ENCODE peak calls at places on chromosome 18, in eight cellular contexts. One of them, this sample, is unnamed.

GRCh38 chr18:9913151-9913525 is 678 bp upstream of the VAPA start:
- DNase-seq in activated CD4-positive, alpha-beta T cell treated with anti-CD3 and anti-CD28 coated beads for 48 hours: no peak
- DNase-seq in type B pancreatic cell: no peak
- DNase-seq in AG08395: no peak
- DNase-seq in cardiac septum: no peak
- DNase-seq in RWPE1: no peak
- DNase-seq in stomach: no peak
- DNase-seq in T-helper 2 cell: no peak
- DNase-seq in this sample: no peak

GRCh38 chr18:26765498-26765897 is 100.0 kb downstream of the AQP4 start:
- DNase-seq in activated CD4-positive, alpha-beta T cell treated with anti-CD3 and anti-CD28 coated beads for 48 hours: no peak
- DNase-seq in type B pancreatic cell: no peak
- DNase-seq in AG08395: no peak
- DNase-seq in cardiac septum: no peak
- DNase-seq in RWPE1: no peak
- DNase-seq in stomach: no peak
- DNase-seq in T-helper 2 cell: no peak
- DNase-seq in this sample: no peak

GRCh38 chr18:13418013-13418710 is 199.6 kb downstream of the LDLRAD4 start:
- DNase-seq in activated CD4-positive, alpha-beta T cell treated with anti-CD3 and anti-CD28 coated beads for 48 hours: no peak
- DNase-seq in type B pancreatic cell: no peak
- DNase-seq in AG08395: no peak
- DNase-seq in cardiac septum: no peak
- DNase-seq in RWPE1: no peak
- DNase-seq in stomach: no peak
- DNase-seq in T-helper 2 cell: no peak
- DNase-seq in this sample: peak; percentile 20

GRCh38 chr18:53698907-53699306 is 525.6 kb downstream of the MBD2 start:
- DNase-seq in activated CD4-positive, alpha-beta T cell treated with anti-CD3 and anti-CD28 coated beads for 48 hours: peak; percentile 2
- DNase-seq in type B pancreatic cell: no peak
- DNase-seq in AG08395: peak; percentile 55
- DNase-seq in cardiac septum: no peak
- DNase-seq in RWPE1: peak; percentile 14
- DNase-seq in stomach: peak; percentile 52
- DNase-seq in T-helper 2 cell: peak; percentile 13
- DNase-seq in this sample: peak; percentile 60

GRCh38 chr18:79625195-79625923 is 54.2 kb upstream of the CTDP1 start:
- DNase-seq in activated CD4-positive, alpha-beta T cell treated with anti-CD3 and anti-CD28 coated beads for 48 hours: peak; percentile 20
- DNase-seq in type B pancreatic cell: no peak
- DNase-seq in AG08395: no peak
- DNase-seq in cardiac septum: peak; percentile 70
- DNase-seq in RWPE1: no peak
- DNase-seq in stomach: no peak
- DNase-seq in T-helper 2 cell: no peak
- DNase-seq in this sample: no peak

GRCh38 chr18:52237551-52237950 is 102.4 kb upstream of the DCC start:
- DNase-seq in activated CD4-positive, alpha-beta T cell treated with anti-CD3 and anti-CD28 coated beads for 48 hours: no peak
- DNase-seq in type B pancreatic cell: no peak
- DNase-seq in AG08395: peak; percentile 27
- DNase-seq in cardiac septum: no peak
- DNase-seq in RWPE1: peak; percentile 56
- DNase-seq in stomach: no peak
- DNase-seq in T-helper 2 cell: no peak
- DNase-seq in this sample: peak; percentile 52

GRCh38 chr18:5424903-5425302 is 118.9 kb downstream of the EPB41L3 start:
- DNase-seq in activated CD4-positive, alpha-beta T cell treated with anti-CD3 and anti-CD28 coated beads for 48 hours: no peak
- DNase-seq in type B pancreatic cell: no peak
- DNase-seq in AG08395: peak; percentile 17
- DNase-seq in cardiac septum: no peak
- DNase-seq in RWPE1: no peak
- DNase-seq in stomach: no peak
- DNase-seq in T-helper 2 cell: peak; percentile 67
- DNase-seq in this sample: peak; percentile 51

GRCh38 chr18:9719421-9719981 is 11.4 kb downstream of the RAB31 start:
- DNase-seq in activated CD4-positive, alpha-beta T cell treated with anti-CD3 and anti-CD28 coated beads for 48 hours: no peak
- DNase-seq in type B pancreatic cell: no peak
- DNase-seq in AG08395: peak; percentile 80
- DNase-seq in cardiac septum: no peak
- DNase-seq in RWPE1: peak; percentile 90
- DNase-seq in stomach: no peak
- DNase-seq in T-helper 2 cell: no peak
- DNase-seq in this sample: peak; percentile 91

GRCh38 chr18:12287131-12287681 is 20.8 kb upstream of the TUBB6 start:
- DNase-seq in activated CD4-positive, alpha-beta T cell treated with anti-CD3 and anti-CD28 coated beads for 48 hours: no peak
- DNase-seq in type B pancreatic cell: no peak
- DNase-seq in AG08395: no peak
- DNase-seq in cardiac septum: no peak
- DNase-seq in RWPE1: peak; percentile 24
- DNase-seq in stomach: no peak
- DNase-seq in T-helper 2 cell: no peak
- DNase-seq in this sample: no peak

GRCh38 chr18:27656167-27656778 is 471.2 kb upstream of the CHST9 start:
- DNase-seq in activated CD4-positive, alpha-beta T cell treated with anti-CD3 and anti-CD28 coated beads for 48 hours: no peak
- DNase-seq in type B pancreatic cell: no peak
- DNase-seq in AG08395: no peak
- DNase-seq in cardiac septum: no peak
- DNase-seq in RWPE1: peak; percentile 16
- DNase-seq in stomach: no peak
- DNase-seq in T-helper 2 cell: no peak
- DNase-seq in this sample: peak; percentile 60

GRCh38 chr18:26875040-26875654 is 9.6 kb upstream of the AQP4 start:
- DNase-seq in activated CD4-positive, alpha-beta T cell treated with anti-CD3 and anti-CD28 coated beads for 48 hours: no peak
- DNase-seq in type B pancreatic cell: no peak
- DNase-seq in AG08395: no peak
- DNase-seq in cardiac septum: no peak
- DNase-seq in RWPE1: no peak
- DNase-seq in stomach: no peak
- DNase-seq in T-helper 2 cell: no peak
- DNase-seq in this sample: no peak

GRCh38 chr18:8828798-8829197 is 123.4 kb downstream of the MTCL1 start:
- DNase-seq in activated CD4-positive, alpha-beta T cell treated with anti-CD3 and anti-CD28 coated beads for 48 hours: no peak
- DNase-seq in type B pancreatic cell: no peak
- DNase-seq in AG08395: no peak
- DNase-seq in cardiac septum: no peak
- DNase-seq in RWPE1: no peak
- DNase-seq in stomach: no peak
- DNase-seq in T-helper 2 cell: no peak
- DNase-seq in this sample: no peak

GRCh38 chr18:58310517-58310916 is 266.5 kb downstream of the NEDD4L start:
- DNase-seq in activated CD4-positive, alpha-beta T cell treated with anti-CD3 and anti-CD28 coated beads for 48 hours: peak; percentile 48
- DNase-seq in type B pancreatic cell: no peak
- DNase-seq in AG08395: no peak
- DNase-seq in cardiac septum: no peak
- DNase-seq in RWPE1: peak; percentile 46
- DNase-seq in stomach: peak; percentile 78
- DNase-seq in T-helper 2 cell: peak; percentile 32
- DNase-seq in this sample: no peak

GRCh38 chr18:9902832-9903231 is 11.0 kb upstream of the VAPA start:
- DNase-seq in activated CD4-positive, alpha-beta T cell treated with anti-CD3 and anti-CD28 coated beads for 48 hours: no peak
- DNase-seq in type B pancreatic cell: no peak
- DNase-seq in AG08395: no peak
- DNase-seq in cardiac septum: no peak
- DNase-seq in RWPE1: no peak
- DNase-seq in stomach: no peak
- DNase-seq in T-helper 2 cell: no peak
- DNase-seq in this sample: no peak

GRCh38 chr18:32310119-32310518 is 120.3 kb downstream of the MEP1B start:
- DNase-seq in activated CD4-positive, alpha-beta T cell treated with anti-CD3 and anti-CD28 coated beads for 48 hours: no peak
- DNase-seq in type B pancreatic cell: no peak
- DNase-seq in AG08395: no peak
- DNase-seq in cardiac septum: no peak
- DNase-seq in RWPE1: no peak
- DNase-seq in stomach: no peak
- DNase-seq in T-helper 2 cell: no peak
- DNase-seq in this sample: no peak

GRCh38 chr18:44594779-44595467 is 85.8 kb upstream of the SETBP1 start:
- DNase-seq in activated CD4-positive, alpha-beta T cell treated with anti-CD3 and anti-CD28 coated beads for 48 hours: no peak
- DNase-seq in type B pancreatic cell: no peak
- DNase-seq in AG08395: peak; percentile 57
- DNase-seq in cardiac septum: no peak
- DNase-seq in RWPE1: peak; percentile 24
- DNase-seq in stomach: no peak
- DNase-seq in T-helper 2 cell: no peak
- DNase-seq in this sample: peak; percentile 71

GRCh38 chr18:79988925-79989361 is 580 bp upstream of the TXNL4A start:
- DNase-seq in activated CD4-positive, alpha-beta T cell treated with anti-CD3 and anti-CD28 coated beads for 48 hours: peak; percentile 28
- DNase-seq in type B pancreatic cell: no peak
- DNase-seq in AG08395: peak; percentile 61
- DNase-seq in cardiac septum: no peak
- DNase-seq in RWPE1: no peak
- DNase-seq in stomach: peak; percentile 40
- DNase-seq in T-helper 2 cell: no peak
- DNase-seq in this sample: peak; percentile 33

GRCh38 chr18:7567487-7568425 is 640 bp downstream of the PTPRM start:
- DNase-seq in activated CD4-positive, alpha-beta T cell treated with anti-CD3 and anti-CD28 coated beads for 48 hours: peak; percentile 17
- DNase-seq in type B pancreatic cell: peak; percentile 72
- DNase-seq in AG08395: peak; percentile 41
- DNase-seq in cardiac septum: peak; percentile 78
- DNase-seq in RWPE1: peak; percentile 26
- DNase-seq in stomach: peak; percentile 52
- DNase-seq in T-helper 2 cell: peak; percentile 21
- DNase-seq in this sample: peak; percentile 51

GRCh38 chr18:79616651-79617518 is 62.7 kb upstream of the CTDP1 start:
- DNase-seq in activated CD4-positive, alpha-beta T cell treated with anti-CD3 and anti-CD28 coated beads for 48 hours: no peak
- DNase-seq in type B pancreatic cell: no peak
- DNase-seq in AG08395: peak; percentile 54
- DNase-seq in cardiac septum: peak; percentile 68
- DNase-seq in RWPE1: peak; percentile 58
- DNase-seq in stomach: no peak
- DNase-seq in T-helper 2 cell: no peak
- DNase-seq in this sample: no peak

GRCh38 chr18:23341383-23341782 is 111.7 kb upstream of the RIOK3 start:
- DNase-seq in activated CD4-positive, alpha-beta T cell treated with anti-CD3 and anti-CD28 coated beads for 48 hours: peak; percentile 28
- DNase-seq in type B pancreatic cell: no peak
- DNase-seq in AG08395: no peak
- DNase-seq in cardiac septum: no peak
- DNase-seq in RWPE1: no peak
- DNase-seq in stomach: no peak
- DNase-seq in T-helper 2 cell: no peak
- DNase-seq in this sample: no peak

GRCh38 chr18:25278415-25278814 is 73.6 kb downstream of the ZNF521 start:
- DNase-seq in activated CD4-positive, alpha-beta T cell treated with anti-CD3 and anti-CD28 coated beads for 48 hours: no peak
- DNase-seq in type B pancreatic cell: no peak
- DNase-seq in AG08395: no peak
- DNase-seq in cardiac septum: no peak
- DNase-seq in RWPE1: no peak
- DNase-seq in stomach: no peak
- DNase-seq in T-helper 2 cell: no peak
- DNase-seq in this sample: no peak

GRCh38 chr18:79485788-79486355 is 90.1 kb downstream of the NFATC1 start:
- DNase-seq in activated CD4-positive, alpha-beta T cell treated with anti-CD3 and anti-CD28 coated beads for 48 hours: no peak
- DNase-seq in type B pancreatic cell: no peak
- DNase-seq in AG08395: peak; percentile 96
- DNase-seq in cardiac septum: peak; percentile 64
- DNase-seq in RWPE1: no peak
- DNase-seq in stomach: no peak
- DNase-seq in T-helper 2 cell: no peak
- DNase-seq in this sample: peak; percentile 6

GRCh38 chr18:903703-904102 is 968 bp upstream of the ADCYAP1 start:
- DNase-seq in activated CD4-positive, alpha-beta T cell treated with anti-CD3 and anti-CD28 coated beads for 48 hours: peak; percentile 74
- DNase-seq in type B pancreatic cell: peak; percentile 79
- DNase-seq in AG08395: peak; percentile 33
- DNase-seq in cardiac septum: no peak
- DNase-seq in RWPE1: peak; percentile 52
- DNase-seq in stomach: peak; percentile 35
- DNase-seq in T-helper 2 cell: peak; percentile 48
- DNase-seq in this sample: peak; percentile 57

GRCh38 chr18:60176271-60176670 is 196.3 kb downstream of the MC4R start:
- DNase-seq in activated CD4-positive, alpha-beta T cell treated with anti-CD3 and anti-CD28 coated beads for 48 hours: no peak
- DNase-seq in type B pancreatic cell: no peak
- DNase-seq in AG08395: no peak
- DNase-seq in cardiac septum: no peak
- DNase-seq in RWPE1: no peak
- DNase-seq in stomach: no peak
- DNase-seq in T-helper 2 cell: no peak
- DNase-seq in this sample: no peak

GRCh38 chr18:63207154-63207790 is 112.3 kb downstream of the BCL2 start:
- DNase-seq in activated CD4-positive, alpha-beta T cell treated with anti-CD3 and anti-CD28 coated beads for 48 hours: no peak
- DNase-seq in type B pancreatic cell: no peak
- DNase-seq in AG08395: no peak
- DNase-seq in cardiac septum: no peak
- DNase-seq in RWPE1: no peak
- DNase-seq in stomach: no peak
- DNase-seq in T-helper 2 cell: peak; percentile 55
- DNase-seq in this sample: no peak

GRCh38 chr18:70469916-70470315 is 181.1 kb downstream of the SOCS6 start:
- DNase-seq in activated CD4-positive, alpha-beta T cell treated with anti-CD3 and anti-CD28 coated beads for 48 hours: no peak
- DNase-seq in type B pancreatic cell: no peak
- DNase-seq in AG08395: no peak
- DNase-seq in cardiac septum: no peak
- DNase-seq in RWPE1: no peak
- DNase-seq in stomach: no peak
- DNase-seq in T-helper 2 cell: no peak
- DNase-seq in this sample: no peak

GRCh38 chr18:41170346-41170745 is 784.7 kb upstream of the PIK3C3 start:
- DNase-seq in activated CD4-positive, alpha-beta T cell treated with anti-CD3 and anti-CD28 coated beads for 48 hours: no peak
- DNase-seq in type B pancreatic cell: no peak
- DNase-seq in AG08395: no peak
- DNase-seq in cardiac septum: no peak
- DNase-seq in RWPE1: no peak
- DNase-seq in stomach: no peak
- DNase-seq in T-helper 2 cell: no peak
- DNase-seq in this sample: peak; percentile 43

GRCh38 chr18:21112543-21113105 is 1.0 kb upstream of the ROCK1 start:
- DNase-seq in activated CD4-positive, alpha-beta T cell treated with anti-CD3 and anti-CD28 coated beads for 48 hours: no peak
- DNase-seq in type B pancreatic cell: no peak
- DNase-seq in AG08395: no peak
- DNase-seq in cardiac septum: no peak
- DNase-seq in RWPE1: no peak
- DNase-seq in stomach: no peak
- DNase-seq in T-helper 2 cell: no peak
- DNase-seq in this sample: peak; percentile 6

GRCh38 chr18:48300463-48300961 is 108.7 kb downstream of the ZBTB7C start:
- DNase-seq in activated CD4-positive, alpha-beta T cell treated with anti-CD3 and anti-CD28 coated beads for 48 hours: peak; percentile 21
- DNase-seq in type B pancreatic cell: no peak
- DNase-seq in AG08395: no peak
- DNase-seq in cardiac septum: peak; percentile 74
- DNase-seq in RWPE1: no peak
- DNase-seq in stomach: no peak
- DNase-seq in T-helper 2 cell: peak; percentile 6
- DNase-seq in this sample: peak; percentile 5

GRCh38 chr18:23689031-23689615 is at the start of gene LAMA3:
- DNase-seq in activated CD4-positive, alpha-beta T cell treated with anti-CD3 and anti-CD28 coated beads for 48 hours: peak; percentile 41
- DNase-seq in type B pancreatic cell: peak; percentile 72
- DNase-seq in AG08395: peak; percentile 51
- DNase-seq in cardiac septum: peak; percentile 76
- DNase-seq in RWPE1: peak; percentile 56
- DNase-seq in stomach: peak; percentile 77
- DNase-seq in T-helper 2 cell: no peak
- DNase-seq in this sample: peak; percentile 81

GRCh38 chr18:49846263-49846662 is 32.9 kb upstream of the ACAA2 start:
- DNase-seq in activated CD4-positive, alpha-beta T cell treated with anti-CD3 and anti-CD28 coated beads for 48 hours: no peak
- DNase-seq in type B pancreatic cell: no peak
- DNase-seq in AG08395: peak; percentile 75
- DNase-seq in cardiac septum: no peak
- DNase-seq in RWPE1: no peak
- DNase-seq in stomach: no peak
- DNase-seq in T-helper 2 cell: no peak
- DNase-seq in this sample: no peak

GRCh38 chr18:53534203-53534602 is 690.3 kb downstream of the MBD2 start:
- DNase-seq in activated CD4-positive, alpha-beta T cell treated with anti-CD3 and anti-CD28 coated beads for 48 hours: no peak
- DNase-seq in type B pancreatic cell: no peak
- DNase-seq in AG08395: no peak
- DNase-seq in cardiac septum: no peak
- DNase-seq in RWPE1: no peak
- DNase-seq in stomach: no peak
- DNase-seq in T-helper 2 cell: no peak
- DNase-seq in this sample: no peak

GRCh38 chr18:29648891-29649290 is 1393.7 kb downstream of the DSC3 start:
- DNase-seq in activated CD4-positive, alpha-beta T cell treated with anti-CD3 and anti-CD28 coated beads for 48 hours: no peak
- DNase-seq in type B pancreatic cell: no peak
- DNase-seq in AG08395: no peak
- DNase-seq in cardiac septum: no peak
- DNase-seq in RWPE1: no peak
- DNase-seq in stomach: no peak
- DNase-seq in T-helper 2 cell: no peak
- DNase-seq in this sample: no peak

GRCh38 chr18:76687271-76688006 is 134.9 kb upstream of the ZNF236 start:
- DNase-seq in activated CD4-positive, alpha-beta T cell treated with anti-CD3 and anti-CD28 coated beads for 48 hours: peak; percentile 50
- DNase-seq in type B pancreatic cell: no peak
- DNase-seq in AG08395: no peak
- DNase-seq in cardiac septum: no peak
- DNase-seq in RWPE1: peak; percentile 60
- DNase-seq in stomach: no peak
- DNase-seq in T-helper 2 cell: peak; percentile 25
- DNase-seq in this sample: no peak